ENCODE peak calls at places on chromosomes 2 and 18, in five cellular contexts. Q is mucosa of descending colon; C is sigmoid colon; E is CD4-positive, CD25-positive, alpha-beta regulatory T cell; X is aorta. M is an unnamed sample.

GRCh38 chr2:111157071-111157661 is 36.5 kb downstream of the BCL2L11 start:
- DNase-seq in Q (no peak), C (no peak), E (no peak), X (no peak), M (no peak)

GRCh38 chr2:80238692-80239469 is 65.7 kb downstream of the LRRTM1 start:
- DNase-seq in Q (peak; percentile 82), C (no peak), E (no peak), X (no peak), M (peak; percentile 13)

GRCh38 chr18:13288509-13289138 is 70.1 kb downstream of the LDLRAD4 start:
- DNase-seq in Q (no peak), C (no peak), E (no peak), X (no peak), M (no peak)

GRCh38 chr2:202542142-202542541 is 92.6 kb upstream of the FAM117B start:
- DNase-seq in Q (no peak), C (no peak), E (no peak), X (no peak), M (no peak)

GRCh38 chr18:77765468-77765867 is 515.8 kb downstream of the GALR1 start:
- DNase-seq in Q (peak; percentile 20), C (no peak), E (no peak), X (no peak), M (peak; percentile 33)

GRCh38 chr2:86753606-86754005 is 33.5 kb downstream of the RMND5A start:
- DNase-seq in Q (no peak), C (no peak), E (no peak), X (no peak), M (no peak)

GRCh38 chr2:157174321-157174720 is 83.2 kb upstream of the GALNT5 start:
- DNase-seq in Q (no peak), C (no peak), E (no peak), X (no peak), M (no peak)

GRCh38 chr2:158904620-158905177 is 63.7 kb upstream of the TANC1 start:
- DNase-seq in Q (no peak), C (no peak), E (no peak), X (no peak), M (no peak)

GRCh38 chr2:62661263-62661635 is 44.3 kb upstream of the EHBP1 start:
- DNase-seq in Q (no peak), C (no peak), E (no peak), X (no peak), M (no peak)

GRCh38 chr2:7020939-7021470 is 103.8 kb downstream of the RNF144A start:
- DNase-seq in Q (no peak), C (no peak), E (no peak), X (no peak), M (no peak)
- H3K4me1 ChIP-seq in Q (no peaks in the 10 kb centered on the region), C (peaks cover 21% of the 10 kb centered on the region), E (no peaks in the 10 kb centered on the region), X (no peaks in the 10 kb centered on the region), M (no peaks in the 10 kb centered on the region)

GRCh38 chr2:215401896-215402379 is 33.9 kb downstream of the FN1 start:
- DNase-seq in Q (no peak), C (no peak), E (no peak), X (no peak), M (no peak)
- H3K36me3 ChIP-seq in Q (no peaks in the 10 kb centered on the region), C (peaks cover 46% of the 10 kb centered on the region), E (no peaks in the 10 kb centered on the region), X (peaks cover 12% of the 10 kb centered on the region), M (no peaks in the 10 kb centered on the region)

GRCh38 chr18:76374330-76375281 is 120.4 kb downstream of the ZNF516 start:
- DNase-seq in Q (no peak), C (no peak), E (peak; percentile 22), X (no peak), M (no peak)

GRCh38 chr18:76378526-76379215 is 116.4 kb downstream of the ZNF516 start:
- DNase-seq in Q (no peak), C (peak; percentile 58), E (no peak), X (peak; percentile 69), M (no peak)

GRCh38 chr18:76377359-76377756 is 117.7 kb downstream of the ZNF516 start:
- DNase-seq in Q (no peak), C (peak; percentile 74), E (no peak), X (no peak), M (no peak)

GRCh38 chr18:76376225-76376624 is 118.8 kb downstream of the ZNF516 start:
- DNase-seq in Q (no peak), C (no peak), E (no peak), X (no peak), M (no peak)

DNA sequence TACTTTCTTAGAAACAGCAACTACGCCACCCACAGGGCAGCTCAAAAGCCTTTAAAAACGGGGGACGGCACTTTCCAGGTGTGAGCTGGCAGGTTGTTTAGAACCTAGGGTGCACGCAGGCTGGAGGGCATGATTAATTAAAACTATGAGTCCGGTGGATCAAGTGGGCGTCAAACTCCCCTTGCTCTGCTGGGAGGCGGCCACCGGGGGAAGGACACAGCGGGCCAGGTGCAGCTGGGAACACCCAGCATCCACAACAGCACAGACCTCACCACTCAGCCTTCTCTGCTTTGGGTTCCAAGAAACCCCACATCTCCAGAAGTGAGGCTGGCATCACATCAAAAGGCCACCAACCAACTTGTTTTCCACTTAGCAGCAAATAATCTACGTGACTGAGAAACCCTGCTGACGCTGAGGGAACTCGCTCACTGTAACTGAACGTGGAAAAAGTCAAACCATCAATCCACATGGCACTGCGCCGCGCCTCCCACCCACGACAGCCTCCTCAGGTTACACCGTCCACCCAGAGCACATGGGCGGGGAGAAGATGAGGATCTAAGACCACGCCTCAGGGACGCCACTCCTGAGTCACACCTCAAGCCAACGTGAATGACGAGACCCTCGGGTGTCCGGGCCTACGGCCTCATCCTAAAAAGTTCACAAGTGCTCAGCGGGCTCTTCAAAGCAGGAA is 118.2 kb downstream of the ZNF516 start:
- DNase-seq in Q (no peak), C (peak; percentile 60), E (no peak), X (no peak), M (no peak)
- H3K4me3 ChIP-seq in Q (no peak overlapping the region), C (no peak overlapping the region), E (no peak overlapping the region), X (no peak overlapping the region), M (no peak overlapping the region)

GRCh38 chr2:96869824-96870630 is at the start of gene SEMA4C:
- DNase-seq in Q (peak; percentile 68), C (peak; percentile 88), E (peak; percentile 67), X (peak; percentile 91), M (no peak)
- H3K4me1 ChIP-seq in Q (peaks cover 27% of the 10 kb centered on the region), C (peaks cover 71% of the 10 kb centered on the region), E (peaks cover 38% of the 10 kb centered on the region), X (no peaks in the 10 kb centered on the region), M (peaks cover 22% of the 10 kb centered on the region)

GRCh38 chr2:181907005-181907549 is 15.5 kb downstream of the ITPRID2 start:
- DNase-seq in Q (no peak), C (no peak), E (no peak), X (no peak), M (no peak)

GRCh38 chr2:181902625-181903024 is 11.1 kb downstream of the ITPRID2 start:
- DNase-seq in Q (no peak), C (no peak), E (no peak), X (no peak), M (no peak)

GRCh38 chr2:181900007-181900651 is 8.6 kb downstream of the ITPRID2 start:
- DNase-seq in Q (no peak), C (no peak), E (no peak), X (no peak), M (no peak)

GRCh38 chr2:181907635-181908034 is 16.1 kb downstream of the ITPRID2 start:
- DNase-seq in Q (no peak), C (no peak), E (no peak), X (no peak), M (no peak)

DNA sequence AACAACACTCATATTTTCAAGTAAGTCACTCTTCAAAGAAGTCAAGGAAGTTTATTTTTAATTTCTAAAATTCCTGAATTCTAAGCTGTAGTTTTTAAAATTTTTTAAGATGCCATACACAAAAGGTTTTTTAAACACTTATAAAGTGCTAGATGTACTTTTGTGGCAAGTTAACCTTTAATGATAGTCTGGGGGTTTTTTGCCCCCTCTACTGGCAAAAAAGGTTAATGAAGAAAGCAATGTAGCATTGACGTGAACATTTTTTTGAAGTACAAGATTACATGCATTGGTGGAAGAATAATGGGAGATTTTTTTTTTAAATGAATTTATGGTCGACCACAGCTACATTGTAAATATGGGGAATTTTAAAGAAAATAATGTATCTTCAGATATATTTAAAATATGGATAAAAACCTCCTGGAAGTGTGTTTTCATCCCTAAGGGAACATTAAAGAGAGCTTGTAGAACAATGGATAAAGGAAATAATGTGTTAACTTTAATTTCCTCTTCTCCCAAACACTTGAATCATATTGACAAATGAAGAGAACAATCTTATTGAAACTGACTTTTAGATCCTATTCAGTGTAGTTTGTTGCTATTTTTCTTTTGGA is 12.6 kb downstream of the ITPRID2 start:
- DNase-seq in Q (peak; percentile 29), C (no peak), E (peak; percentile 36), X (no peak), M (no peak)
- H3K36me3 ChIP-seq in Q (peaks cover 10% of the 10 kb centered on the region), C (peaks cover 25% of the 10 kb centered on the region), E (peaks cover 14% of the 10 kb centered on the region), X (peaks cover 4% of the 10 kb centered on the region), M (peaks cover 66% of the 10 kb centered on the region)

DNA sequence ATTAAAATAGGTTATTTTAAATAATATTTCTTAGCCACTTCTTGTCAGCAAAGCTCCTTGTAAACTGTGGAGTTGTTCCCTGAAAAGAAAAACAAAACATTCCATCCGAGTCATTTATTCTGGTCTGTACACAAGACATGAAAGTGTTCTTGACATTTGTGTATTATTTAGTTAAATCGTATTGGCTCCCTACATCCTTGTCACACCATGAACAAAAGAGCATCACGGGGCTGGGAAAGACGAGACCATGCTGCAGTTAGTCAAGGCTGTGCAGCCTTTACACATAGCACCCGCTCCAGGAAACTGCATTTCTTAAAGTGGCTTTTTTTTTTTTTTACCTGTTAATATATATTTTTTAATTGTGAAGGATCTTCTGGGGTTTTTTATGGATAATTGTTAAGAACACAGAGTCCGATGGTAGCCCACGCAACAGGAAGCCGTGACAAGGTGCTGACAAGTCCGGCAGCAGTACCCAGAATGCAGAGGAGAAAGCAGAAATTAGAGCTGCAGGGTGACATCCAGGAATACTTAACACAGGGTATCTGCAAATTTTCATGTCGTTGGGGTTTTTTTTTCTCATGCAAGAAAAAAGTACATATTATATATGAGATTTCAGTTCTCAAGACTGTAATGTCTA is 588.4 kb downstream of the ARHGAP15 start:
- DNase-seq in Q (no peak), C (no peak), E (no peak), X (peak; percentile 54), M (no peak)
- H3K4me3 ChIP-seq in Q (no peak overlapping the region), C (no peak overlapping the region), E (no peak overlapping the region), X (no peak overlapping the region), M (no peak overlapping the region)

DNA sequence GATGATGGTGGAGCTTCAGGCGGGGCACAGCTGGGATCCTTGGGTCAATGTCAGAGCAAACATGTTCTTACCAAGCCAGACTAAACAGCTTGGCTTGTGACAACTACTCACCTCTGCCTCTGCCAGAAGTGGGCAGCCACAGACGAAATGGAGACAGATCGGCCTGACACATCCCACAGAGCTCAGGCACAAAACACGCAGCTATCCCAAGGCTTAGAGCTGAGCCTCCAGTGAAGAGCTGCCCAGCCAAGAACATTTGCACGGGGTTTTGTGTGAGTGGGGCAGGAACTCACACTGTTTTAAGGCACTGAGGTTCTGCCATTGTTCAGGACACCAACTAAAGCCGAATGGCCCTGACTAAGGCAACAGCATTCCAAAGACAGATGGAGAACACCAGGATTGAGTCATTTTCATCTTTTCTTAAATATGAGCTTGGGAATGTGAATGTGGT is 12.8 kb downstream of the PXDN start:
- DNase-seq in Q (no peak), C (peak; percentile 66), E (no peak), X (peak; percentile 62), M (no peak)
- H3K4me1 ChIP-seq in Q (no peaks in the 10 kb centered on the region), C (peaks cover 73% of the 10 kb centered on the region), E (no peaks in the 10 kb centered on the region), X (peaks cover 4% of the 10 kb centered on the region), M (peaks cover 48% of the 10 kb centered on the region)

GRCh38 chr2:200814276-200814815 is 2.6 kb downstream of the BZW1 start:
- DNase-seq in Q (no peak), C (no peak), E (no peak), X (no peak), M (no peak)
- H3K36me3 ChIP-seq in Q (peaks cover 21% of the 10 kb centered on the region), C (peaks cover 48% of the 10 kb centered on the region), E (peaks cover 62% of the 10 kb centered on the region), X (peaks cover 10% of the 10 kb centered on the region), M (peaks cover 56% of the 10 kb centered on the region)